ENCODE peak calls at places on chromosomes 3 and 15, in eight cellular contexts. One of them, this sample, is unnamed.

GRCh38 chr3:51696954-51697353 is 9.9 kb upstream of the GRM2 start:
- DNase-seq in PC-9: no peak
- DNase-seq in RWPE1: no peak
- DNase-seq in iPS DF 6.9: no peak
- DNase-seq in pons: no peak
- DNase-seq in kidney tubule cell: no peak
- DNase-seq in cardiac fibroblast: no peak
- DNase-seq in activated T-helper 2 cell treated with anti-CD3 and anti-CD28 coated beads, Interferon-gamma antibody, Interleukin-2, Interleukin-4, amounts not matched to agents 10 μg/mL and 5 μg/mL and 100 μg/mL, durations not matched to agents 14 hours and 24 hours and 36 hours: no peak
- DNase-seq in this sample: no peak

GRCh38 chr3:50673937-50674336 is 790 bp upstream of the DOCK3 start:
- DNase-seq in kidney tubule cell: no peak
- DNase-seq in PC-9: no peak
- DNase-seq in pons: no peak
- DNase-seq in cardiac fibroblast: no peak
- DNase-seq in activated T-helper 2 cell treated with anti-CD3 and anti-CD28 coated beads, Interferon-gamma antibody, Interleukin-2, Interleukin-4, amounts not matched to agents 10 μg/mL and 5 μg/mL and 100 μg/mL, durations not matched to agents 14 hours and 24 hours and 36 hours: no peak
- DNase-seq in iPS DF 6.9: no peak
- DNase-seq in RWPE1: no peak
- DNase-seq in this sample: no peak

GRCh38 chr3:98058244-98058960 is 23.3 kb upstream of the GABRR3 start:
- DNase-seq in activated T-helper 2 cell treated with anti-CD3 and anti-CD28 coated beads, Interferon-gamma antibody, Interleukin-2, Interleukin-4, amounts not matched to agents 10 μg/mL and 5 μg/mL and 100 μg/mL, durations not matched to agents 14 hours and 24 hours and 36 hours: no peak
- DNase-seq in pons: no peak
- DNase-seq in iPS DF 6.9: no peak
- DNase-seq in kidney tubule cell: no peak
- DNase-seq in RWPE1: no peak
- DNase-seq in cardiac fibroblast: no peak
- DNase-seq in PC-9: no peak
- DNase-seq in this sample: no peak

GRCh38 chr3:153023896-153024295 is 138.1 kb upstream of the RAP2B start:
- DNase-seq in activated T-helper 2 cell treated with anti-CD3 and anti-CD28 coated beads, Interferon-gamma antibody, Interleukin-2, Interleukin-4, amounts not matched to agents 10 μg/mL and 5 μg/mL and 100 μg/mL, durations not matched to agents 14 hours and 24 hours and 36 hours: no peak
- DNase-seq in kidney tubule cell: no peak
- DNase-seq in RWPE1: no peak
- DNase-seq in iPS DF 6.9: no peak
- DNase-seq in pons: no peak
- DNase-seq in PC-9: no peak
- DNase-seq in cardiac fibroblast: no peak
- DNase-seq in this sample: no peak

GRCh38 chr3:120820748-120821147 is 78.2 kb downstream of the GTF2E1 start:
- DNase-seq in cardiac fibroblast: no peak
- DNase-seq in RWPE1: no peak
- DNase-seq in pons: no peak
- DNase-seq in iPS DF 6.9: no peak
- DNase-seq in PC-9: no peak
- DNase-seq in kidney tubule cell: no peak
- DNase-seq in activated T-helper 2 cell treated with anti-CD3 and anti-CD28 coated beads, Interferon-gamma antibody, Interleukin-2, Interleukin-4, amounts not matched to agents 10 μg/mL and 5 μg/mL and 100 μg/mL, durations not matched to agents 14 hours and 24 hours and 36 hours: no peak
- DNase-seq in this sample: peak

GRCh38 chr15:88649286-88649733 is 10.5 kb downstream of the ISG20 start:
- DNase-seq in activated T-helper 2 cell treated with anti-CD3 and anti-CD28 coated beads, Interferon-gamma antibody, Interleukin-2, Interleukin-4, amounts not matched to agents 10 μg/mL and 5 μg/mL and 100 μg/mL, durations not matched to agents 14 hours and 24 hours and 36 hours: peak
- DNase-seq in pons: peak
- DNase-seq in iPS DF 6.9: no peak
- DNase-seq in cardiac fibroblast: peak
- DNase-seq in PC-9: no peak
- DNase-seq in kidney tubule cell: peak
- DNase-seq in RWPE1: peak
- DNase-seq in this sample: peak

GRCh38 chr3:175121225-175121624 is 262.1 kb downstream of the NAALADL2 start:
- DNase-seq in pons: no peak
- DNase-seq in cardiac fibroblast: no peak
- DNase-seq in kidney tubule cell: peak
- DNase-seq in PC-9: peak
- DNase-seq in RWPE1: no peak
- DNase-seq in iPS DF 6.9: peak
- DNase-seq in activated T-helper 2 cell treated with anti-CD3 and anti-CD28 coated beads, Interferon-gamma antibody, Interleukin-2, Interleukin-4, amounts not matched to agents 10 μg/mL and 5 μg/mL and 100 μg/mL, durations not matched to agents 14 hours and 24 hours and 36 hours: no peak
- DNase-seq in this sample: peak

GRCh38 chr3:14545251-14545635 is 5.1 kb upstream of the GRIP2 start:
- DNase-seq in PC-9: no peak
- DNase-seq in kidney tubule cell: no peak
- DNase-seq in pons: no peak
- DNase-seq in RWPE1: no peak
- DNase-seq in activated T-helper 2 cell treated with anti-CD3 and anti-CD28 coated beads, Interferon-gamma antibody, Interleukin-2, Interleukin-4, amounts not matched to agents 10 μg/mL and 5 μg/mL and 100 μg/mL, durations not matched to agents 14 hours and 24 hours and 36 hours: no peak
- DNase-seq in cardiac fibroblast: no peak
- DNase-seq in iPS DF 6.9: no peak
- DNase-seq in this sample: no peak

GRCh38 chr15:83278191-83278590 is 6.3 kb downstream of the BNC1 start:
- DNase-seq in activated T-helper 2 cell treated with anti-CD3 and anti-CD28 coated beads, Interferon-gamma antibody, Interleukin-2, Interleukin-4, amounts not matched to agents 10 μg/mL and 5 μg/mL and 100 μg/mL, durations not matched to agents 14 hours and 24 hours and 36 hours: no peak
- DNase-seq in pons: no peak
- DNase-seq in PC-9: no peak
- DNase-seq in RWPE1: peak
- DNase-seq in iPS DF 6.9: no peak
- DNase-seq in kidney tubule cell: peak
- DNase-seq in cardiac fibroblast: peak
- DNase-seq in this sample: peak

GRCh38 chr3:1294566-1294965 is 201.7 kb downstream of the CNTN6 start:
- DNase-seq in pons: no peak
- DNase-seq in PC-9: no peak
- DNase-seq in cardiac fibroblast: no peak
- DNase-seq in activated T-helper 2 cell treated with anti-CD3 and anti-CD28 coated beads, Interferon-gamma antibody, Interleukin-2, Interleukin-4, amounts not matched to agents 10 μg/mL and 5 μg/mL and 100 μg/mL, durations not matched to agents 14 hours and 24 hours and 36 hours: no peak
- DNase-seq in iPS DF 6.9: no peak
- DNase-seq in RWPE1: no peak
- DNase-seq in kidney tubule cell: no peak
- DNase-seq in this sample: no peak

GRCh38 chr3:164465172-164465571 is 613.1 kb downstream of the SI start:
- DNase-seq in iPS DF 6.9: no peak
- DNase-seq in PC-9: no peak
- DNase-seq in pons: no peak
- DNase-seq in RWPE1: no peak
- DNase-seq in cardiac fibroblast: peak
- DNase-seq in activated T-helper 2 cell treated with anti-CD3 and anti-CD28 coated beads, Interferon-gamma antibody, Interleukin-2, Interleukin-4, amounts not matched to agents 10 μg/mL and 5 μg/mL and 100 μg/mL, durations not matched to agents 14 hours and 24 hours and 36 hours: no peak
- DNase-seq in kidney tubule cell: peak
- DNase-seq in this sample: no peak

GRCh38 chr3:195069501-195070251 is 201.3 kb downstream of the XXYLT1 start:
- DNase-seq in PC-9: no peak
- DNase-seq in iPS DF 6.9: no peak
- DNase-seq in kidney tubule cell: no peak
- DNase-seq in pons: no peak
- DNase-seq in activated T-helper 2 cell treated with anti-CD3 and anti-CD28 coated beads, Interferon-gamma antibody, Interleukin-2, Interleukin-4, amounts not matched to agents 10 μg/mL and 5 μg/mL and 100 μg/mL, durations not matched to agents 14 hours and 24 hours and 36 hours: no peak
- DNase-seq in RWPE1: no peak
- DNase-seq in cardiac fibroblast: no peak
- DNase-seq in this sample: no peak

GRCh38 chr3:157956850-157957249 is 149.4 kb downstream of the SHOX2 start:
- DNase-seq in PC-9: no peak
- DNase-seq in kidney tubule cell: no peak
- DNase-seq in pons: no peak
- DNase-seq in iPS DF 6.9: no peak
- DNase-seq in cardiac fibroblast: no peak
- DNase-seq in activated T-helper 2 cell treated with anti-CD3 and anti-CD28 coated beads, Interferon-gamma antibody, Interleukin-2, Interleukin-4, amounts not matched to agents 10 μg/mL and 5 μg/mL and 100 μg/mL, durations not matched to agents 14 hours and 24 hours and 36 hours: no peak
- DNase-seq in RWPE1: no peak
- DNase-seq in this sample: no peak

GRCh38 chr3:20250314-20250713 is 64.3 kb upstream of the SGO1 start:
- DNase-seq in pons: no peak
- DNase-seq in kidney tubule cell: no peak
- DNase-seq in PC-9: no peak
- DNase-seq in RWPE1: no peak
- DNase-seq in iPS DF 6.9: no peak
- DNase-seq in cardiac fibroblast: no peak
- DNase-seq in activated T-helper 2 cell treated with anti-CD3 and anti-CD28 coated beads, Interferon-gamma antibody, Interleukin-2, Interleukin-4, amounts not matched to agents 10 μg/mL and 5 μg/mL and 100 μg/mL, durations not matched to agents 14 hours and 24 hours and 36 hours: no peak
- DNase-seq in this sample: no peak

GRCh38 chr3:14414841-14415464 is 12.5 kb downstream of the SLC6A6 start:
- DNase-seq in iPS DF 6.9: no peak
- DNase-seq in PC-9: no peak
- DNase-seq in cardiac fibroblast: no peak
- DNase-seq in activated T-helper 2 cell treated with anti-CD3 and anti-CD28 coated beads, Interferon-gamma antibody, Interleukin-2, Interleukin-4, amounts not matched to agents 10 μg/mL and 5 μg/mL and 100 μg/mL, durations not matched to agents 14 hours and 24 hours and 36 hours: no peak
- DNase-seq in RWPE1: no peak
- DNase-seq in pons: no peak
- DNase-seq in kidney tubule cell: no peak
- DNase-seq in this sample: no peak

GRCh38 chr3:9749663-9750555 is at the start of gene OGG1:
- DNase-seq in RWPE1: peak
- DNase-seq in kidney tubule cell: peak
- DNase-seq in activated T-helper 2 cell treated with anti-CD3 and anti-CD28 coated beads, Interferon-gamma antibody, Interleukin-2, Interleukin-4, amounts not matched to agents 10 μg/mL and 5 μg/mL and 100 μg/mL, durations not matched to agents 14 hours and 24 hours and 36 hours: peak
- DNase-seq in iPS DF 6.9: peak
- DNase-seq in pons: peak
- DNase-seq in cardiac fibroblast: peak
- DNase-seq in PC-9: peak
- DNase-seq in this sample: peak

GRCh38 chr15:50880651-50881114 is 27.8 kb upstream of the AP4E1 start:
- DNase-seq in RWPE1: no peak
- DNase-seq in pons: no peak
- DNase-seq in iPS DF 6.9: no peak
- DNase-seq in cardiac fibroblast: peak
- DNase-seq in kidney tubule cell: peak
- DNase-seq in activated T-helper 2 cell treated with anti-CD3 and anti-CD28 coated beads, Interferon-gamma antibody, Interleukin-2, Interleukin-4, amounts not matched to agents 10 μg/mL and 5 μg/mL and 100 μg/mL, durations not matched to agents 14 hours and 24 hours and 36 hours: no peak
- DNase-seq in PC-9: no peak
- DNase-seq in this sample: no peak

GRCh38 chr3:171346582-171346981 is 113.6 kb downstream of the TNIK start:
- DNase-seq in kidney tubule cell: no peak
- DNase-seq in pons: no peak
- DNase-seq in activated T-helper 2 cell treated with anti-CD3 and anti-CD28 coated beads, Interferon-gamma antibody, Interleukin-2, Interleukin-4, amounts not matched to agents 10 μg/mL and 5 μg/mL and 100 μg/mL, durations not matched to agents 14 hours and 24 hours and 36 hours: no peak
- DNase-seq in cardiac fibroblast: no peak
- DNase-seq in RWPE1: no peak
- DNase-seq in PC-9: no peak
- DNase-seq in iPS DF 6.9: no peak
- DNase-seq in this sample: no peak

GRCh38 chr3:128488995-128489859 is 3.8 kb downstream of the GATA2 start:
- DNase-seq in activated T-helper 2 cell treated with anti-CD3 and anti-CD28 coated beads, Interferon-gamma antibody, Interleukin-2, Interleukin-4, amounts not matched to agents 10 μg/mL and 5 μg/mL and 100 μg/mL, durations not matched to agents 14 hours and 24 hours and 36 hours: peak
- DNase-seq in kidney tubule cell: peak
- DNase-seq in cardiac fibroblast: peak
- DNase-seq in RWPE1: no peak
- DNase-seq in PC-9: peak
- DNase-seq in iPS DF 6.9: no peak
- DNase-seq in pons: no peak
- DNase-seq in this sample: peak

GRCh38 chr3:78644847-78645246 is 1123.0 kb downstream of the ROBO1 start:
- DNase-seq in activated T-helper 2 cell treated with anti-CD3 and anti-CD28 coated beads, Interferon-gamma antibody, Interleukin-2, Interleukin-4, amounts not matched to agents 10 μg/mL and 5 μg/mL and 100 μg/mL, durations not matched to agents 14 hours and 24 hours and 36 hours: no peak
- DNase-seq in RWPE1: no peak
- DNase-seq in iPS DF 6.9: no peak
- DNase-seq in cardiac fibroblast: no peak
- DNase-seq in pons: no peak
- DNase-seq in PC-9: no peak
- DNase-seq in kidney tubule cell: peak
- DNase-seq in this sample: no peak